ENCODE peak calls at places on chromosome 9, in five cellular contexts. O, E, M, U and Z are unnamed samples.

GRCh38 chr9:89961616-89962341 is 357.0 kb downstream of the GADD45G start:
- DNase-seq in O (no peak), E (no peak), M (no peak), U (no peak), Z (no peak)

GRCh38 chr9:121902483-121903135 is 190.5 kb downstream of the TTLL11 start:
- DNase-seq in O (no peak), E (peak), M (peak), U (no peak), Z (no peak)

GRCh38 chr9:82117528-82117927 is 129.0 kb downstream of the SPATA31D1 start:
- DNase-seq in O (no peak), E (no peak), M (no peak), U (no peak), Z (no peak)

GRCh38 chr9:31034311-31034710 is 1350.1 kb upstream of the ACO1 start:
- DNase-seq in O (no peak), E (no peak), M (no peak), U (no peak), Z (no peak)

GRCh38 chr9:135221951-135222631 is 134.6 kb downstream of the OLFM1 start:
- DNase-seq in O (no peak), E (no peak), M (no peak), U (peak), Z (no peak)

GRCh38 chr9:14031015-14031414 is 282.9 kb downstream of the NFIB start:
- DNase-seq in O (no peak), E (no peak), M (peak), U (no peak), Z (no peak)

GRCh38 chr9:109052416-109052815 is 39.1 kb upstream of the CTNNAL1 start:
- DNase-seq in O (no peak), E (no peak), M (no peak), U (no peak), Z (no peak)

GRCh38 chr9:38339087-38339486 is 53.4 kb upstream of the ALDH1B1 start:
- DNase-seq in O (no peak), E (peak), M (no peak), U (no peak), Z (no peak)

GRCh38 chr9:27047126-27047525 is 41.7 kb upstream of the LRRC19 start:
- DNase-seq in O (no peak), E (no peak), M (no peak), U (no peak), Z (no peak)

DNA sequence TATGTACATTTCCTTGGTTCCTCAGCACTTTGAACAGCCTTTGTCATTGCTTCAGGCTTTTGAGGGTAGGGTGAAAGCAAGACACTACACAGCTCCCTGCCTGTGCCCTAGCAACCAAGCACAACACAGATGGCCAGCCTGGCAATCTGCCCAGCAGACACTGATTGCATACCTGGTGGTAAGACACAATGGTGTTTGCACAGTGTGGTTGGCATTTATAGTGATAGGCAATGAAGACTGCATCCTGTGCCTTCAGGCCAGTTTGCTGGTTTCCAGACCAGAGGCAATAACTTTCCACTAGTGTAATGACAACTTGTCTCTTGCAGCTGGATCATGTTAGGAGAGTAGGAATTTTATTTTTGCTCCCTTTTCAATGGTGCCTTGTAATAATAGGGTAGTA is 144.5 kb upstream of the TNC start:
- DNase-seq in O (peak), E (no peak), M (no peak), U (no peak), Z (peak)
- TF ChIP-seq POLR2AphosphoS5 in O (peak), E (no peak), M (no peak), U (no peak), Z (no peak)

GRCh38 chr9:128685636-128686489 is 3.2 kb upstream of the SET start:
- DNase-seq in O (peak), E (no peak), M (no peak), U (peak), Z (no peak)
- H3K4me3 ChIP-seq in O (peak), E (peak), M (no peak), U (peak), Z (no peak)

GRCh38 chr9:9177081-9177480 is 1377.5 kb upstream of the DMAC1 start:
- DNase-seq in O (no peak), E (no peak), M (no peak), U (no peak), Z (no peak)
- TF ChIP-seq POLR2A in O (no peak), E (no peak), M (no peak), U (no peak), Z (no peak)

GRCh38 chr9:124054671-124055212 is 43.2 kb downstream of the LHX2 start:
- DNase-seq in O (no peak), E (peak), M (no peak), U (no peak), Z (no peak)
- TF ChIP-seq POLR2AphosphoS5 in O (no peak), E (no peak), M (no peak), U (no peak), Z (no peak)

GRCh38 chr9:34990908-34991832 is 1.6 kb downstream of the DNAJB5 start:
- DNase-seq in O (no peak), E (no peak), M (no peak), U (peak), Z (no peak)
- H3K4me3 ChIP-seq in O (peak), E (peak), M (no peak), U (no peak), Z (no peak)

GRCh38 chr9:125706661-125707539 is at the start of gene MAPKAP1:
- DNase-seq in O (peak), E (peak), M (peak), U (peak), Z (peak)
- TF ChIP-seq POLR2A in O (peak), E (peak), M (peak), U (no peak), Z (peak)

DNA sequence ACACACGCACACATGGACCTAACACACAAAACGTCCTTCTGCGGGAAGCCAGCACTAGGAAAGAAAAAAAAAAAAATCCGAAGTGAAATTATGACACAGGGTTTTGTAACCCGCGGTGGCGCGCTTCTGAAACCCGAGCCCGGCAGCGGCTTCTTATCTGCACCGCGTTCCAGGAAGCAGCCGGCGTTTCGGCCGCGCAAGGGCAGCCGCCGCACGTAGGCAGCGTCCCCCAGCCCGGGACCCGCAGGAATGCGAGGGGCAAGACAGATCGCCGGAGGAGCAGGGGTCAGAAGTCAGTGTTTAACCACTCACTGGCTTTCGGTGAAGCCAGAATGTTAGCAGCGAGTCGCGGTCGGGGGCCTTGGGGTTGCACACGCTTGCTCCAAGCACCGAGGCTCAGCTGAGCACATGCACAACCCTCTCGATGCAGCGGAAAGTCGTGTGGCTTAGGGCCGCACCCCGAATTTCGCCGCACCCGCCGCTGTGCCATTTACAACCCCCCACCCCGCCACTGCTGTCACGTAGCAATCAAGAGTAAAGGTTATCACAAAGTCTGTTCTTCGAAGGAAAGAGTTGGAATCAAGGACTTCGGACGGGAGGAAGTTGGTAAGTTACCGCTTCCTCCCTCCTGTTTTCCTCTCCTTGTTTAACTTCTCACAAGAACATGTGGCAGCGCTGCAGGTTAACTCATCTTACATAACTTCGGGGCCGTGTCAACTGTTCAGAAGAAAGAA is 167.9 kb downstream of the AUH start:
- DNase-seq in O (peak), E (no peak), M (peak), U (peak), Z (peak)
- TF ChIP-seq POLR2AphosphoS5 in O (peak), E (no peak), M (peak), U (peak), Z (peak)

GRCh38 chr9:8447618-8448017 is 648.0 kb upstream of the DMAC1 start:
- DNase-seq in O (no peak), E (no peak), M (no peak), U (no peak), Z (no peak)

GRCh38 chr9:8456327-8456726 is 656.7 kb upstream of the DMAC1 start:
- DNase-seq in O (no peak), E (no peak), M (no peak), U (no peak), Z (no peak)

GRCh38 chr9:8448226-8448625 is 648.6 kb upstream of the DMAC1 start:
- DNase-seq in O (no peak), E (no peak), M (no peak), U (no peak), Z (no peak)

GRCh38 chr9:8457050-8457449 is 657.5 kb upstream of the DMAC1 start:
- DNase-seq in O (no peak), E (no peak), M (no peak), U (no peak), Z (no peak)

GRCh38 chr9:8451146-8451545 is 651.6 kb upstream of the DMAC1 start:
- DNase-seq in O (no peak), E (no peak), M (no peak), U (no peak), Z (no peak)
- H3K4me3 ChIP-seq in O (no peak), E (no peak), M (no peak), U (no peak), Z (no peak)

GRCh38 chr9:35257986-35258664 is 96.3 kb downstream of the UNC13B start:
- DNase-seq in O (no peak), E (no peak), M (no peak), U (no peak), Z (no peak)
- TF ChIP-seq POLR2A in O (no peak), E (no peak), M (no peak), U (no peak), Z (no peak)